ENCODE peak calls at places on chromosomes 4 and X, in seven cellular contexts. K, B, I, J, F, Y and G are unnamed samples. For H3K4me1, the result is how much of the 10 kb centered on the place peaks cover.

GRCh38 chr4:147754037-147754445 is 22.2 kb downstream of the ARHGAP10 start:
- DNase-seq in K (no peak), Y (no peak), J (peak), F (no peak), B (no peak), I (no peak), G (peak)

GRCh38 chr4:82715731-82716617 is 82.6 kb downstream of the SCD5 start:
- DNase-seq in F (no peak), J (peak), Y (no peak), B (no peak), K (no peak), I (no peak), G (peak)

GRCh38 chr4:140865830-140866229 is 109.6 kb upstream of the TBC1D9 start:
- DNase-seq in J (peak), K (no peak), F (no peak), B (no peak), Y (no peak), I (no peak), G (no peak)

GRCh38 chrX:7390446-7390845 is 242.5 kb upstream of the PUDP start:
- DNase-seq in Y (no peak), J (no peak), B (no peak), I (no peak), F (no peak), K (no peak), G (no peak)

GRCh38 chr4:85762204-85762884 is 287.4 kb downstream of the ARHGAP24 start:
- DNase-seq in B (no peak), J (peak), K (no peak), I (no peak), Y (no peak), F (no peak), G (no peak)

GRCh38 chrX:155094468-155095061 is 23.3 kb downstream of the BRCC3 start:
- DNase-seq in J (peak), B (no peak), I (no peak), Y (no peak), F (peak), K (no peak), G (peak)

GRCh38 chrX:43958529-43958928 is 14.7 kb downstream of the NDP start:
- DNase-seq in K (no peak), J (peak), F (peak), Y (no peak), I (no peak), B (peak), G (peak)

GRCh38 chr4:10691651-10692050 is 7.1 kb upstream of the CLNK start:
- DNase-seq in F (no peak), K (no peak), J (no peak), B (no peak), Y (no peak), I (no peak), G (no peak)

GRCh38 chr4:94453534-94453963 is 1.8 kb downstream of the PDLIM5 start:
- DNase-seq in B (no peak), F (no peak), Y (no peak), I (no peak), K (no peak), J (no peak), G (no peak)

GRCh38 chr4:147494301-147494700 is 13.4 kb downstream of the EDNRA start:
- DNase-seq in I (no peak), F (no peak), K (no peak), Y (no peak), J (no peak), B (no peak), G (no peak)

GRCh38 chr4:133149364-133149695 is 236 bp downstream of the PCDH10 start:
- DNase-seq in I (no peak), Y (no peak), K (no peak), B (no peak), F (no peak), J (no peak), G (no peak)

GRCh38 chrX:73239242-73239641 is 24.6 kb upstream of the NAP1L2 start:
- DNase-seq in B (no peak), F (no peak), J (no peak), K (no peak), I (no peak), Y (no peak), G (no peak)

DNA sequence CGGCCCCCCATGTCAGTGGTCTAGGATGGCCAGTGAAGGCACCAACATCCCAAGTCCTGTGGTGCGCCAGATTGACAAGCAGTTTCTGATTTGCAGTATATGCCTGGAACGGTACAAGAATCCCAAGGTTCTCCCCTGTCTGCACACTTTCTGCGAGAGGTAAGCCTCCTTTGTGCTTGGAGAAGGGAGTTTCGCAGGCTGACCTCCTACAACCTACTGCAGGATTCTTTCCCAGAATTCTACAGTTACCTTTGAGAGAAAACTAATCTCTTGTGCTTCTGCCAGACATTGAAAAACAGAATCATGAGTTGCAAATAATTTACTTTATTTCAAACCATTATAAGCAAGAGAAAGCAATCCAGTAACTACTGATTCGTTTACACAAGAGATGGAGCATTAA is 66.1 kb downstream of the TRIM2 start:
- DNase-seq in J (no peak), F (no peak), Y (no peak), I (no peak), K (no peak), B (no peak), G (no peak)
- H3K27ac ChIP-seq in J (no peak), F (no peak), Y (no peak), I (no peak), K (no peak), B (no peak), G (no peak)

GRCh38 chr4:76206222-76206942 is 7.2 kb downstream of the SCARB2 start:
- DNase-seq in K (no peak), Y (no peak), F (no peak), J (peak), I (no peak), B (no peak), G (no peak)

GRCh38 chr4:76204936-76205335 is 8.7 kb downstream of the SCARB2 start:
- DNase-seq in J (no peak), K (no peak), Y (no peak), B (no peak), I (no peak), F (no peak), G (no peak)

GRCh38 chr4:76200771-76201224 is 12.8 kb downstream of the SCARB2 start:
- DNase-seq in K (no peak), F (no peak), B (no peak), I (no peak), Y (peak), J (no peak), G (no peak)

GRCh38 chr4:76199664-76200211 is 13.9 kb downstream of the SCARB2 start:
- DNase-seq in I (no peak), Y (no peak), B (no peak), J (peak), F (no peak), K (no peak), G (no peak)

DNA sequence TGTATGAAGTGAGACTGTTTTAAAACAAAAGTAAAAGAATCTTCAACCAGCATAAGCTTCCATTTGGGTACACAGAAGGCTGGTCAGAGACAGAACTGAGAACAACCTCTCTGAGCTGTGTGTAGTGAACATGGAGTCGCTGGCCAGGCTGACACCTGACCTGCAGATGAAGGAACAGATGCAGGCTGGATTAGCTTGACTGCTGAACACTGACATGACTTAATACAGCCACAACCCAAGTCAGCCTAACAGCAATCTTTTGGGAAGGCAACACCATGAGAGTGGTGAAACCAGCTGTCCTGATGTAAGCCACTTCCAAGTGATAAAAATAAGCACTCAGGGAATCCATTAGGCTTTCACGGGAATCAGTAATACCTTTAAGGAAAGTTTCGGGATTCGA is 10.1 kb downstream of the SCARB2 start:
- DNase-seq in Y (no peak), I (no peak), B (no peak), K (no peak), F (no peak), J (no peak), G (no peak)
- H3K4me1 ChIP-seq in Y (under half), I (under half), B (under half), K (half or more), F (under half), J (under half), G (under half)

GRCh38 chr4:185820119-185821028 is 8.4 kb upstream of the SORBS2 start:
- DNase-seq in J (no peak), Y (no peak), B (no peak), F (no peak), K (no peak), I (no peak), G (no peak)

GRCh38 chr4:185819144-185819543 is 7.2 kb upstream of the SORBS2 start:
- DNase-seq in K (no peak), I (no peak), Y (no peak), B (no peak), F (no peak), J (no peak), G (no peak)

GRCh38 chr4:185813133-185813532 is 1.1 kb upstream of the SORBS2 start:
- DNase-seq in Y (no peak), J (no peak), F (no peak), I (no peak), B (no peak), K (no peak), G (no peak)

GRCh38 chr4:185821029-185821419 is 9.0 kb upstream of the SORBS2 start:
- DNase-seq in I (no peak), B (no peak), Y (no peak), K (no peak), J (no peak), F (no peak), G (no peak)

DNA sequence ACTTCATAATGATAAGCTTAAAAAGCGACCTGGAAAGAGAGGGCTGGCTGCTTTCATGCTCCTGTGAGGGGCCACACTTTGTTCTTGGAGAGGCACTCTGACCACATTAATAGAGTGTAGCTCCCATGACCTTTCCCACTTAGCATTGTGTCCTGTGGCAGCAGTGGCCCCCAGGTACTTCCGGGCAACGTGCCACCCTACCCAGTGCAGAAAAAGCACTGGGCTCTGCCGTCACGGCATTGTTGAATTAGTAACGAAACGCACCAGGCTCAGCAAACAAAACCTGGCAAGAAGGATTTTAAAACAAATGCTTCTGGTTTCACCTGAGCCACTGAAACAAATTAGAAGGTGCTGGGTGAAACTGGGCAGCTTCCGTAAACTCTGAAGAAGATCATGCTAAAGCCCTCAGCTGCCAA is 5.4 kb upstream of the SORBS2 start:
- DNase-seq in J (no peak), F (no peak), I (no peak), K (no peak), B (no peak), Y (peak), G (no peak)
- H3K27ac ChIP-seq in J (no peak), F (no peak), I (no peak), K (no peak), B (no peak), Y (peak), G (no peak)

GRCh38 chr4:84501721-84502267 is 2.7 kb upstream of the NKX6-1 start:
- DNase-seq in F (no peak), J (no peak), K (no peak), Y (no peak), B (no peak), I (no peak), G (no peak)

GRCh38 chr4:84499065-84499982 is at the start of gene NKX6-1:
- DNase-seq in F (no peak), I (no peak), B (peak), Y (no peak), J (peak), K (peak), G (peak)

GRCh38 chr4:84502333-84502954 is 3.4 kb upstream of the NKX6-1 start:
- DNase-seq in I (no peak), K (no peak), B (no peak), J (no peak), F (no peak), Y (no peak), G (no peak)

GRCh38 chr4:84501197-84501492 is 2.1 kb upstream of the NKX6-1 start:
- DNase-seq in Y (no peak), B (no peak), I (no peak), J (no peak), F (no peak), K (no peak), G (no peak)

GRCh38 chr4:84500386-84501196 is 1.5 kb upstream of the NKX6-1 start:
- DNase-seq in F (no peak), J (no peak), I (no peak), K (no peak), B (no peak), Y (no peak), G (no peak)
- H3K4me1 ChIP-seq in F (under half), J (under half), I (under half), K (under half), B (under half), Y (under half), G (under half)

GRCh38 chr4:178105223-178105622 is 663.0 kb upstream of the AGA start:
- DNase-seq in I (no peak), K (no peak), Y (no peak), B (no peak), J (no peak), F (no peak), G (no peak)

GRCh38 chr4:178102139-178102538 is 659.9 kb upstream of the AGA start:
- DNase-seq in J (no peak), F (no peak), Y (no peak), B (no peak), K (no peak), I (no peak), G (no peak)
- H3K27ac ChIP-seq in J (no peak), F (no peak), Y (no peak), B (no peak), K (no peak), I (no peak), G (no peak)

GRCh38 chr4:81507530-81507929 is 35.8 kb upstream of the RASGEF1B start:
- DNase-seq in I (no peak), B (no peak), Y (no peak), J (no peak), F (no peak), K (no peak), G (no peak)

GRCh38 chr4:81502561-81502960 is 30.9 kb upstream of the RASGEF1B start:
- DNase-seq in J (no peak), Y (no peak), F (no peak), K (no peak), I (no peak), B (no peak), G (no peak)

GRCh38 chr4:81506731-81507130 is 35.0 kb upstream of the RASGEF1B start:
- DNase-seq in I (no peak), Y (no peak), J (no peak), F (no peak), K (no peak), B (no peak), G (no peak)

GRCh38 chr4:81503586-81503985 is 31.9 kb upstream of the RASGEF1B start:
- DNase-seq in K (no peak), I (no peak), J (no peak), B (no peak), Y (no peak), F (no peak), G (no peak)

GRCh38 chr4:81504685-81505598 is 33.2 kb upstream of the RASGEF1B start:
- DNase-seq in Y (peak), I (peak), K (peak), F (peak), B (no peak), J (no peak), G (no peak)
- H3K4me1 ChIP-seq in Y (under half), I (under half), K (under half), F (under half), B (under half), J (under half), G (under half)